ENCODE peak calls at places on chromosomes 16 and 17, in eight cellular contexts. P, O, X, B, E, Z, L and W are unnamed samples.

GRCh38 chr16:30555848-30556473 is 2.2 kb downstream of the ZNF764 start:
- DNase-seq in P (no peak), L (no peak), E (no peak), O (no peak), B (no peak), X (no peak), Z (no peak), W (no peak)

GRCh38 chr17:45382982-45383381 is 49.7 kb downstream of the ARHGAP27 start:
- DNase-seq in B (no peak), Z (no peak), P (no peak), E (no peak), O (no peak), X (no peak), L (no peak), W (no peak)

GRCh38 chr16:49601541-49601940 is 227.9 kb downstream of the C16orf78 start:
- DNase-seq in O (no peak), P (no peak), B (no peak), E (no peak), Z (no peak), L (no peak), X (no peak), W (no peak)

GRCh38 chr17:45722161-45722560 is 62.0 kb upstream of the CRHR1 start:
- DNase-seq in E (no peak), O (no peak), Z (peak), B (peak), P (peak), L (no peak), X (no peak), W (no peak)

GRCh38 chr16:8905168-8905762 is 23.1 kb downstream of the LITAFD start:
- DNase-seq in B (no peak), O (no peak), L (no peak), E (no peak), Z (peak), X (no peak), P (no peak), W (peak)

GRCh38 chr17:48530887-48531272 is at the start of gene HOXB1:
- DNase-seq in E (no peak), P (no peak), B (no peak), X (no peak), L (no peak), O (no peak), Z (peak), W (no peak)

GRCh38 chr17:39404542-39405378 is 3.3 kb upstream of the FBXL20 start:
- DNase-seq in P (peak), B (no peak), X (no peak), E (no peak), Z (no peak), L (no peak), O (peak), W (no peak)

GRCh38 chr17:34542700-34543336 is 36.6 kb upstream of the TMEM132E start:
- DNase-seq in O (no peak), E (no peak), P (no peak), B (no peak), L (no peak), Z (peak), X (no peak), W (no peak)

GRCh38 chr17:79789943-79790804 is 6.7 kb downstream of the CBX8 start:
- DNase-seq in E (peak), X (no peak), P (no peak), Z (peak), L (no peak), O (no peak), B (no peak), W (no peak)